ENCODE peak calls at places on chromosomes 5 and 9, in four cellular contexts. One of them, this sample, is unnamed. For H3K36me3, the result is how much of the 10 kb centered on the place peaks cover.

GRCh38 chr5:5373351-5374033 is 49.0 kb upstream of the ICE1 start:
- DNase-seq in upper lobe of right lung: no peak
- DNase-seq in body of pancreas: no peak
- DNase-seq in thyroid gland: no peak
- DNase-seq in this sample: no peak

GRCh38 chr9:106962105-106962504 is 99.1 kb downstream of the ZNF462 start:
- DNase-seq in upper lobe of right lung: no peak
- DNase-seq in body of pancreas: no peak
- DNase-seq in thyroid gland: no peak
- DNase-seq in this sample: no peak

GRCh38 chr5:163105456-163105855 is 331.9 kb upstream of the CCNG1 start:
- DNase-seq in upper lobe of right lung: no peak
- DNase-seq in body of pancreas: no peak
- DNase-seq in thyroid gland: no peak
- DNase-seq in this sample: no peak

GRCh38 chr5:1735320-1735970 is 64.2 kb downstream of the MRPL36 start:
- DNase-seq in upper lobe of right lung: no peak
- DNase-seq in body of pancreas: no peak
- DNase-seq in thyroid gland: no peak
- DNase-seq in this sample: peak

GRCh38 chr5:113232667-113233066 is 202.1 kb downstream of the TSSK1B start:
- DNase-seq in upper lobe of right lung: no peak
- DNase-seq in body of pancreas: peak
- DNase-seq in thyroid gland: peak
- DNase-seq in this sample: no peak

GRCh38 chr9:70046274-70047070 is 2.8 kb downstream of the MAMDC2 start:
- DNase-seq in upper lobe of right lung: no peak
- DNase-seq in body of pancreas: peak
- DNase-seq in thyroid gland: no peak
- DNase-seq in this sample: no peak

GRCh38 chr5:55344392-55344992 is 36.7 kb downstream of the MTREX start:
- DNase-seq in upper lobe of right lung: no peak
- DNase-seq in body of pancreas: peak
- DNase-seq in thyroid gland: peak
- DNase-seq in this sample: no peak

GRCh38 chr9:86337469-86338107 is 16.6 kb downstream of the TUT7 start:
- DNase-seq in upper lobe of right lung: no peak
- DNase-seq in body of pancreas: no peak
- DNase-seq in thyroid gland: no peak
- DNase-seq in this sample: no peak

GRCh38 chr9:72443855-72444254 is 77.6 kb upstream of the TMC1 start:
- DNase-seq in upper lobe of right lung: no peak
- DNase-seq in body of pancreas: no peak
- DNase-seq in thyroid gland: no peak
- DNase-seq in this sample: no peak

GRCh38 chr9:70595211-70595610 is 180.8 kb upstream of the KLF9 start:
- DNase-seq in upper lobe of right lung: no peak
- DNase-seq in body of pancreas: no peak
- DNase-seq in thyroid gland: no peak
- DNase-seq in this sample: no peak

GRCh38 chr5:28226407-28226806 is 1188.0 kb upstream of the CDH9 start:
- DNase-seq in upper lobe of right lung: no peak
- DNase-seq in body of pancreas: no peak
- DNase-seq in thyroid gland: no peak
- DNase-seq in this sample: no peak

GRCh38 chr9:129262261-129262660 is 84.2 kb upstream of the IER5L start:
- DNase-seq in upper lobe of right lung: peak
- DNase-seq in body of pancreas: no peak
- DNase-seq in thyroid gland: no peak
- DNase-seq in this sample: peak

GRCh38 chr5:88509403-88509802 is 240.8 kb upstream of the TMEM161B start:
- DNase-seq in upper lobe of right lung: no peak
- DNase-seq in body of pancreas: no peak
- DNase-seq in thyroid gland: no peak
- DNase-seq in this sample: no peak

DNA sequence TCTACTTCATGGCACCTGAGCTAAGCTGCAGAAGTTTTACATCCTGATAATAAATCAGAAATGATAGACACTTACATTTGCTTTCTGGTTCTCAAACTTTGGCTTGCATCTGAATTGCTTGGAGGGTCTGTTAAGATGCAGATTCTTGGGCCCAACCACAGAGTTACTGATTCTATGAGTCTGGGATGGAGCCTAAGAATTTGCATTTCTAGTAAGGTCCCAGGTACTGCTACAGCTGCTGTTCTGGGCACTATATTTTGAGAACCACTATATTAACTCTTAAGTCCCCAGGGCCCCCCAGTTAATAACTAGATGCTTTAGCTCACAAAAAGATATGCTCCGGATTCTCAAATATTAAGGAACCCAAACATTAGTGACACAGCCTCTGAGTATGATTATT is 69.8 kb upstream of the DAB2 start:
- DNase-seq in upper lobe of right lung: no peak
- DNase-seq in body of pancreas: no peak
- DNase-seq in thyroid gland: no peak
- DNase-seq in this sample: no peak
- H3K36me3 ChIP-seq in upper lobe of right lung: under half
- H3K36me3 ChIP-seq in body of pancreas: under half
- H3K36me3 ChIP-seq in thyroid gland: under half
- H3K36me3 ChIP-seq in this sample: under half

GRCh38 chr9:124852829-124853531 is at the start of gene WDR38:
- DNase-seq in upper lobe of right lung: peak
- DNase-seq in body of pancreas: peak
- DNase-seq in thyroid gland: peak
- DNase-seq in this sample: peak
- H3K4me3 ChIP-seq in upper lobe of right lung: peak
- H3K4me3 ChIP-seq in body of pancreas: peak
- H3K4me3 ChIP-seq in thyroid gland: no peak
- H3K4me3 ChIP-seq in this sample: peak

DNA sequence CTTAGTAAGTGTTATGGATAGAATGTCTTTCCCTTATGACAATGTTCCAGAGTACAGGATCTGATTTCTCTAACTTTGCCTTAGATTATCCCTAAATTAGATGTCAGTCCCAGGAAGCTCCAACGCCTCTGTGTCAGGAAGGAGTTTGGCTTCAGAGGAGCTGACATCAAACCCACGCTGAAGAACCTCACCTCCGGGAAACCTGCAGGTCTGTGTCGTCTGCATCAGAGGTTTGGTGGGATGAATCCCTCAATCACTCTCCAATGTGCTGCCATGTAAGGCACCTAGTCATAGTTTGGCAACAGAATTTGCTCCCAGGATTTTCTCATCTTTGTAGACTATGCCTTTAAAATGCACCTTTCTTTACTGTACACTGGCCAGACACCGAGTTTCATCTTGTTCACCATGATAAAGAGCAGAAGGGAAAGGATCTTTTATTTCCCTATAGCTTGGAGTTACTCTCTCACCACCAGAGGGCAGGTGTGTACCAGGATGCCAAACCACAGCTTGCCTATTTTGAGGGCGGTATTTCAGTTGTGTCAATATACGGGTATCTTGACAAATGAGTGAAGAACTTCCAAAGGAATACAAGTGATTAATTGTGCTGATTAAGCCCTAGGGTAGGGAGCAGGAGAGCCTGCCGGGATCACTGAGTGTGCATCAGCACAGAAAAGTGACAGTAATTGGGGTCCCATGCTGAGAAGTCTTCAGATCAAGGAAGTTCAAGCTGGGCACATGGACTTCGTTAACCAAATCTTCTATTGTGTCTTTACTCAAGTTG is 23.4 kb downstream of the MINAR2 start:
- DNase-seq in upper lobe of right lung: no peak
- DNase-seq in body of pancreas: peak
- DNase-seq in thyroid gland: peak
- DNase-seq in this sample: no peak
- TF ChIP-seq CTCF in upper lobe of right lung: peak
- TF ChIP-seq CTCF in body of pancreas: peak
- TF ChIP-seq CTCF in thyroid gland: peak
- TF ChIP-seq CTCF in this sample: peak

DNA sequence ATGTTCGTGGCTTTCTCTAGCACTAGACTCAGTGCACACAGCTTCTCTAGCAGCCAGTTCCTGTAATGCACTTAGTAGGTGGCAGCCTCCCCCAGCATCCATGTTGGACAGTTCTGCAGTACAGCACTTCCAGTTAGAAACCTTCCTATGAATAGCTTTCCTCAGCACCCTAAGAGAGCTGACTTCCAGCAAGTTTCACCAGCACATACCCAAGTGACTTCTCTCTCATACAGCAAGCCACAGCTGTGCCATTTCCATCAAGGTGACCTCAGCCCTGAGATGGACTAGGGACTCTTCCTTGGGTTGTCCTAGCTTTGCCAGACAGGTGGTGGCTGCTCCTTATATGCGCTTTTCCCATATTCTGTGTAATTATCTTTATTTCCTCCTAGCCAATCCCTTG is 60.4 kb downstream of the PJA2 start:
- DNase-seq in upper lobe of right lung: no peak
- DNase-seq in body of pancreas: no peak
- DNase-seq in thyroid gland: no peak
- DNase-seq in this sample: no peak
- H3K36me3 ChIP-seq in upper lobe of right lung: half or more
- H3K36me3 ChIP-seq in body of pancreas: under half
- H3K36me3 ChIP-seq in thyroid gland: under half
- H3K36me3 ChIP-seq in this sample: under half

This sample was measured in kidney.